ENCODE peak calls at places on chromosomes 12 and 14, in nine cellular contexts. R is KBM-7; K is CD4-positive, alpha-beta T cell; G is nephron progenitor cell; M is cardiac septum; Y is hypothalamus; T is neuronal stem cell; H is HuH-7; S is NCI-H1417. D is an unnamed sample.

GRCh38 chr12:26555139-26555538 is 277.9 kb downstream of the ITPR2 start:
- DNase-seq in H (no peak), R (no peak), Y (no peak), K (no peak), G (no peak), T (no peak), M (no peak), S (no peak), D (no peak)

GRCh38 chr12:123076604-123077297 is 74.1 kb downstream of the PITPNM2 start:
- DNase-seq in Y (no peak), R (no peak), H (no peak), T (no peak), M (no peak), K (peak; percentile 28), G (no peak), S (no peak), D (no peak)

GRCh38 chr14:104542871-104543830 is 36.4 kb upstream of the C14orf180 start:
- DNase-seq in R (no peak), K (no peak), T (no peak), H (no peak), M (peak; percentile 59), G (no peak), Y (no peak), S (no peak), D (no peak)

GRCh38 chr12:10557766-10558165 is 52.1 kb downstream of the EIF2S3B start:
- DNase-seq in T (no peak), Y (no peak), M (no peak), H (no peak), S (no peak), K (no peak), G (no peak), R (no peak), D (no peak)

GRCh38 chr12:112677050-112677765 is 114.3 kb upstream of the RPH3A start:
- DNase-seq in H (no peak), R (no peak), G (no peak), T (no peak), S (no peak), K (no peak), Y (no peak), M (no peak), D (no peak)

GRCh38 chr14:59582161-59582560 is 5.5 kb upstream of the CCDC175 start:
- DNase-seq in K (no peak), R (no peak), M (no peak), Y (no peak), H (no peak), S (no peak), T (no peak), G (no peak), D (peak; percentile 72)

GRCh38 chr12:632102-632696 is 31.0 kb downstream of the NINJ2 start:
- DNase-seq in K (no peak), S (no peak), T (peak; percentile 46), H (peak; percentile 82), M (no peak), Y (no peak), G (no peak), R (no peak), D (no peak)

GRCh38 chr12:10896854-10897253 is 12.5 kb downstream of the TAS2R13 start:
- DNase-seq in Y (no peak), H (no peak), K (no peak), T (no peak), G (no peak), S (no peak), M (no peak), R (no peak), D (no peak)

GRCh38 chr14:99382781-99383456 is 97.7 kb downstream of the SETD3 start:
- DNase-seq in G (no peak), T (no peak), R (no peak), M (no peak), H (no peak), S (no peak), K (no peak), Y (no peak), D (no peak)

GRCh38 chr14:103908580-103908979 is 19.7 kb upstream of the TDRD9 start:
- DNase-seq in R (no peak), Y (no peak), M (no peak), S (no peak), T (no peak), H (no peak), G (no peak), K (peak; percentile 33), D (no peak)

GRCh38 chr14:75822522-75823288 is 159.1 kb downstream of the TGFB3 start:
- DNase-seq in M (no peak), S (no peak), R (no peak), G (no peak), K (no peak), Y (no peak), H (no peak), T (no peak), D (no peak)

GRCh38 chr14:37251778-37252177 is 54.0 kb downstream of the MIPOL1 start:
- DNase-seq in T (no peak), S (peak; percentile 13), G (no peak), R (no peak), H (no peak), M (no peak), Y (no peak), K (no peak), D (peak; percentile 1)

GRCh38 chr14:98953544-98954346 is 318.3 kb downstream of the BCL11B start:
- DNase-seq in S (no peak), R (no peak), K (no peak), M (peak; percentile 63), H (peak; percentile 16), Y (no peak), G (no peak), T (no peak), D (no peak)

GRCh38 chr14:96064866-96065265 is 25.7 kb downstream of the C14orf132 start:
- DNase-seq in R (no peak), G (no peak), K (no peak), H (no peak), Y (no peak), T (no peak), M (peak; percentile 29), S (no peak), D (no peak)

GRCh38 chr12:1197264-1198018 is 206.4 kb downstream of the ERC1 start:
- DNase-seq in H (no peak), S (no peak), K (no peak), T (no peak), Y (no peak), M (no peak), R (no peak), G (no peak), D (no peak)

GRCh38 chr14:23366163-23366921 is 1.4 kb upstream of the EFS start:
- DNase-seq in K (no peak), R (no peak), M (no peak), T (peak; percentile 94), Y (peak; percentile 42), G (peak; percentile 94), S (no peak), H (no peak), D (peak; percentile 87)

GRCh38 chr14:31988237-31988636 is 88.9 kb upstream of the ARHGAP5 start:
- DNase-seq in K (no peak), G (no peak), R (no peak), H (no peak), T (no peak), Y (no peak), S (no peak), M (no peak), D (no peak)

GRCh38 chr12:3490848-3491382 is at the start of gene PRMT8:
- DNase-seq in Y (peak; percentile 13), H (no peak), R (no peak), S (peak; percentile 9), T (peak; percentile 61), G (peak; percentile 78), M (peak; percentile 71), K (no peak), D (no peak)